ENCODE peak calls at places on chromosome 12, in seven cellular contexts. F is left lobe of liver, H is HT1080, V is activated gamma-delta T cell, C is astrocyte of the cerebellum, M is non-pigmented ciliary epithelial cell, B is fibroblast of the conjunctiva. D is an unnamed sample.
A peak's percentile ranks its signal among the peaks of the same experiment; 100 is the strongest.

GRCh38 chr12:1932264-1932777 is 13.9 kb upstream of the CACNA2D4 start:
- DNase-seq in C (peak; percentile 81), H (no peak), F (peak; percentile 69), M (no peak), V (no peak), B (no peak), D (no peak)

GRCh38 chr12:88946377-88946997 is 366.2 kb upstream of the KITLG start:
- DNase-seq in F (no peak), V (no peak), M (no peak), C (peak; percentile 57), B (peak; percentile 30), H (peak; percentile 64), D (no peak)

GRCh38 chr12:79776111-79776510 is 85.3 kb upstream of the PAWR start:
- DNase-seq in F (no peak), M (peak; percentile 41), B (no peak), C (peak; percentile 41), H (peak; percentile 56), V (no peak), D (no peak)

GRCh38 chr12:110253176-110253575 is 27.9 kb upstream of the ATP2A2 start:
- DNase-seq in C (no peak), H (no peak), B (no peak), M (no peak), V (no peak), F (peak; percentile 72), D (no peak)

GRCh38 chr12:70982991-70983390 is 62.5 kb upstream of the PTPRR start:
- DNase-seq in V (no peak), M (no peak), B (no peak), H (no peak), C (no peak), F (no peak), D (no peak)

GRCh38 chr12:43921666-43922337 is 85.9 kb downstream of the TMEM117 start:
- DNase-seq in B (no peak), V (no peak), H (peak; percentile 10), C (no peak), F (no peak), M (no peak), D (no peak)

GRCh38 chr12:47247418-47247817 is 167.7 kb upstream of the AMIGO2 start:
- DNase-seq in V (no peak), M (no peak), H (no peak), F (peak; percentile 89), C (no peak), B (no peak), D (no peak)

GRCh38 chr12:54937929-54938328 is 46.6 kb downstream of the TESPA1 start:
- DNase-seq in C (no peak), V (no peak), M (no peak), B (no peak), F (no peak), H (no peak), D (no peak)

GRCh38 chr12:106074706-106075392 is 63.9 kb downstream of the NUAK1 start:
- DNase-seq in H (no peak), M (no peak), C (peak; percentile 57), F (no peak), V (no peak), B (no peak), D (no peak)

GRCh38 chr12:132427177-132427725 is 62.7 kb upstream of the FBRSL1 start:
- DNase-seq in F (no peak), B (no peak), M (no peak), H (no peak), V (no peak), C (no peak), D (no peak)

GRCh38 chr12:59444932-59445331 is 150.9 kb upstream of the SLC16A7 start:
- DNase-seq in M (no peak), H (no peak), B (no peak), V (no peak), F (no peak), C (no peak), D (no peak)

GRCh38 chr12:113260636-113261300 is 39.5 kb downstream of the TPCN1 start:
- DNase-seq in F (no peak), M (no peak), C (no peak), V (no peak), B (no peak), H (no peak), D (no peak)

GRCh38 chr12:49804821-49805220 is 23.4 kb downstream of the NCKAP5L start:
- DNase-seq in C (no peak), B (no peak), M (no peak), V (no peak), H (no peak), F (no peak), D (no peak)

GRCh38 chr12:49322367-49322707 is 718 bp upstream of the TROAP start:
- DNase-seq in B (no peak), H (no peak), C (no peak), F (no peak), V (no peak), M (no peak), D (no peak)

GRCh38 chr12:1605129-1606020 is 11.0 kb upstream of the FBXL14 start:
- DNase-seq in V (no peak), M (no peak), F (peak; percentile 78), H (peak; percentile 78), B (peak; percentile 72), C (peak; percentile 70), D (no peak)

GRCh38 chr12:131242741-131243496 is 289.2 kb downstream of the ADGRD1 start:
- DNase-seq in H (peak; percentile 63), V (no peak), B (peak; percentile 10), F (no peak), C (no peak), M (no peak), D (no peak)

GRCh38 chr12:55019784-55020183 is at the start of gene NEUROD4:
- DNase-seq in V (no peak), F (no peak), M (peak; percentile 35), H (peak; percentile 64), C (peak; percentile 29), B (peak; percentile 26), D (no peak)

GRCh38 chr12:80272516-80272915 is 171.5 kb upstream of the PTPRQ start:
- DNase-seq in F (no peak), M (no peak), V (no peak), B (no peak), C (no peak), H (no peak), D (no peak)

GRCh38 chr12:49930515-49931288 is 19.8 kb upstream of the AQP2 start:
- DNase-seq in F (no peak), C (no peak), H (peak; percentile 60), V (no peak), B (no peak), M (no peak), D (no peak)

GRCh38 chr12:60191676-60192359 is 596.0 kb downstream of the SLC16A7 start:
- DNase-seq in B (no peak), V (no peak), F (no peak), H (peak; percentile 33), C (no peak), M (no peak), D (no peak)

GRCh38 chr12:1842183-1842904 is 22.0 kb downstream of the LRTM2 start:
- DNase-seq in F (peak; percentile 33), B (no peak), C (no peak), V (no peak), H (no peak), M (no peak), D (no peak)

GRCh38 chr12:851913-852312 is 97.6 kb downstream of the RAD52 start:
- DNase-seq in V (no peak), F (no peak), C (peak; percentile 55), B (peak; percentile 67), M (no peak), H (peak; percentile 63), D (no peak)

GRCh38 chr12:34405286-34406227 is 383.3 kb downstream of the ALG10 start:
- DNase-seq in H (no peak), M (no peak), C (no peak), V (no peak), F (peak; percentile 34), B (no peak), D (no peak)

D was measured in cortex of kidney.